ENCODE peak calls at places on chromosomes 4 and X, in five cellular contexts. One of them, this sample, is unnamed.

GRCh38 chrX:119230850-119231249 is 5.2 kb upstream of the PGRMC1 start:
- DNase-seq in heart right ventricle: no peak
- DNase-seq in fibroblast of lung: no peak
- DNase-seq in MM.1S: no peak
- DNase-seq in choroid plexus epithelial cell: no peak
- DNase-seq in this sample: no peak

GRCh38 chrX:106898462-106898861 is 4.7 kb downstream of the RIPPLY1 start:
- DNase-seq in heart right ventricle: no peak
- DNase-seq in fibroblast of lung: peak
- DNase-seq in MM.1S: peak
- DNase-seq in choroid plexus epithelial cell: peak
- DNase-seq in this sample: peak

GRCh38 chr4:40843696-40844095 is 93.9 kb downstream of the NSUN7 start:
- DNase-seq in heart right ventricle: no peak
- DNase-seq in fibroblast of lung: no peak
- DNase-seq in MM.1S: peak
- DNase-seq in choroid plexus epithelial cell: no peak
- DNase-seq in this sample: no peak

GRCh38 chrX:68829594-68830485 is 1.0 kb downstream of the EFNB1 start:
- DNase-seq in heart right ventricle: no peak
- DNase-seq in fibroblast of lung: no peak
- DNase-seq in MM.1S: no peak
- DNase-seq in choroid plexus epithelial cell: peak
- DNase-seq in this sample: peak

GRCh38 chrX:13220916-13221315 is 98.9 kb downstream of the ATXN3L start:
- DNase-seq in heart right ventricle: no peak
- DNase-seq in fibroblast of lung: peak
- DNase-seq in MM.1S: no peak
- DNase-seq in choroid plexus epithelial cell: peak
- DNase-seq in this sample: peak

GRCh38 chr4:76987153-76987562 is 37.6 kb downstream of the SEPTIN11 start:
- DNase-seq in heart right ventricle: peak
- DNase-seq in fibroblast of lung: peak
- DNase-seq in MM.1S: no peak
- DNase-seq in choroid plexus epithelial cell: peak
- DNase-seq in this sample: peak

GRCh38 chrX:38206036-38206435 is 14.6 kb downstream of the SRPX start:
- DNase-seq in heart right ventricle: no peak
- DNase-seq in fibroblast of lung: peak
- DNase-seq in MM.1S: no peak
- DNase-seq in choroid plexus epithelial cell: no peak
- DNase-seq in this sample: peak

GRCh38 chr4:20831746-20832145 is 131.5 kb downstream of the PACRGL start:
- DNase-seq in heart right ventricle: no peak
- DNase-seq in fibroblast of lung: no peak
- DNase-seq in MM.1S: no peak
- DNase-seq in choroid plexus epithelial cell: no peak
- DNase-seq in this sample: peak

GRCh38 chr4:143581331-143581961 is 67.9 kb downstream of the SMARCA5 start:
- DNase-seq in heart right ventricle: no peak
- DNase-seq in fibroblast of lung: no peak
- DNase-seq in MM.1S: no peak
- DNase-seq in choroid plexus epithelial cell: no peak
- DNase-seq in this sample: no peak

GRCh38 chr4:119080721-119081541 is 54.7 kb upstream of the MYOZ2 start:
- DNase-seq in heart right ventricle: no peak
- DNase-seq in fibroblast of lung: no peak
- DNase-seq in MM.1S: no peak
- DNase-seq in choroid plexus epithelial cell: no peak
- DNase-seq in this sample: peak

GRCh38 chr4:168483786-168484185 is 3.5 kb upstream of the DDX60L start:
- DNase-seq in heart right ventricle: no peak
- DNase-seq in fibroblast of lung: no peak
- DNase-seq in MM.1S: no peak
- DNase-seq in choroid plexus epithelial cell: peak
- DNase-seq in this sample: peak

GRCh38 chrX:114615765-114616164 is 31.9 kb downstream of the HTR2C start:
- DNase-seq in heart right ventricle: no peak
- DNase-seq in fibroblast of lung: no peak
- DNase-seq in MM.1S: no peak
- DNase-seq in choroid plexus epithelial cell: no peak
- DNase-seq in this sample: no peak

DNA sequence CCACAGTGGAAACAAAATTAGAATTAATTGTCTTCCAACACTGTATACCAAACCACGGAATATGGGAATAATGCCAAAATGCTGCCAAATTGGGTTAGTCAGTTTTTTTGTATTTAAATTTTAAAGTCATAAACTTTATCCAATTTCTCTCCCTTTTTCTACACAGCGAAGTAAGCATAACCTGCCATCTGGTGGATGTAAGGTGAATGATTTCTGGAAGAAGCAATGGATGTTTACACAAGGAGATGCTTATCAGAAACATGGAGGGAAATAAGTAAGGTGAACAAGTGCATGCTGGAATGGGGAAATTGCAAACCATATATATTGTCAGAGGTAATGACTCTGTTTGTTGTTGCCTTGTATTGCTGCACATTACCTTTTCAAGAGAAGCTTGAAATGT is 691.9 kb downstream of the TECRL start:
- DNase-seq in heart right ventricle: no peak
- DNase-seq in fibroblast of lung: no peak
- DNase-seq in MM.1S: peak
- DNase-seq in choroid plexus epithelial cell: peak
- DNase-seq in this sample: peak
- TF ChIP-seq CTCF in heart right ventricle: no peak
- TF ChIP-seq CTCF in fibroblast of lung: no peak
- TF ChIP-seq CTCF in MM.1S: peak
- TF ChIP-seq CTCF in choroid plexus epithelial cell: no peak
- TF ChIP-seq CTCF in this sample: no peak

DNA sequence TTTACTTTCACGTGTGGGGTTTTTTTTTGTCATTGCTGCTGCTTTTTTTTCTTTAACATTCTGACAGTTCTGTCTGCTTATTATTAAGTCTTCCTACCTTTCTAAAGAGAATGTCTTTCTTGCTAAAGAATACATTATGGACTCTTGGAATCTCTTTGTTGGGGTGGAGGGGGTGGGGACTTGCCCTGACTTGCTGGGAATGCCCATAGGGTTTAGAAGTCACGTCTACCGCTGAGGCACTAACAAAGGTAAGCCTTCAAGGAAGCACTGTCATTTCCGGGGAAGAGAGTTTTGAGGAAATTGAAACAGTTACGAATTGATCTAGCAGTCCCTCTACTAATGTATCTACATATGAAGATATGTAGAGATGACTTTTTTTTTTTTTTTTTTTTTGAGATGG is 19.4 kb downstream of the CD99 start:
- DNase-seq in heart right ventricle: no peak
- DNase-seq in fibroblast of lung: no peak
- DNase-seq in MM.1S: no peak
- DNase-seq in choroid plexus epithelial cell: peak
- DNase-seq in this sample: peak
- H3K4me3 ChIP-seq in heart right ventricle: peak
- H3K4me3 ChIP-seq in fibroblast of lung: no peak
- H3K4me3 ChIP-seq in MM.1S: no peak
- H3K4me3 ChIP-seq in choroid plexus epithelial cell: peak
- H3K4me3 ChIP-seq in this sample: no peak

GRCh38 chrX:131066237-131066636 is 8.1 kb downstream of the ARHGAP36 start:
- DNase-seq in heart right ventricle: no peak
- DNase-seq in fibroblast of lung: no peak
- DNase-seq in MM.1S: no peak
- DNase-seq in choroid plexus epithelial cell: no peak
- DNase-seq in this sample: no peak

GRCh38 chrX:131072871-131073571 is 14.9 kb downstream of the ARHGAP36 start:
- DNase-seq in heart right ventricle: no peak
- DNase-seq in fibroblast of lung: no peak
- DNase-seq in MM.1S: no peak
- DNase-seq in choroid plexus epithelial cell: no peak
- DNase-seq in this sample: no peak

GRCh38 chrX:131067216-131067615 is 9.1 kb downstream of the ARHGAP36 start:
- DNase-seq in heart right ventricle: no peak
- DNase-seq in fibroblast of lung: no peak
- DNase-seq in MM.1S: no peak
- DNase-seq in choroid plexus epithelial cell: no peak
- DNase-seq in this sample: no peak

GRCh38 chrX:131067846-131068745 is 9.9 kb downstream of the ARHGAP36 start:
- DNase-seq in heart right ventricle: no peak
- DNase-seq in fibroblast of lung: no peak
- DNase-seq in MM.1S: no peak
- DNase-seq in choroid plexus epithelial cell: no peak
- DNase-seq in this sample: no peak

GRCh38 chrX:131068945-131069719 is 11.0 kb downstream of the ARHGAP36 start:
- DNase-seq in heart right ventricle: no peak
- DNase-seq in fibroblast of lung: peak
- DNase-seq in MM.1S: no peak
- DNase-seq in choroid plexus epithelial cell: peak
- DNase-seq in this sample: peak
- TF ChIP-seq CTCF in heart right ventricle: no peak
- TF ChIP-seq CTCF in fibroblast of lung: peak
- TF ChIP-seq CTCF in MM.1S: peak
- TF ChIP-seq CTCF in choroid plexus epithelial cell: peak
- TF ChIP-seq CTCF in this sample: peak

GRCh38 chr4:8268211-8268610 is 1.3 kb upstream of the HTRA3 start:
- DNase-seq in heart right ventricle: no peak
- DNase-seq in fibroblast of lung: no peak
- DNase-seq in MM.1S: no peak
- DNase-seq in choroid plexus epithelial cell: no peak
- DNase-seq in this sample: no peak

GRCh38 chr4:8270418-8270771 is 841 bp downstream of the HTRA3 start:
- DNase-seq in heart right ventricle: no peak
- DNase-seq in fibroblast of lung: no peak
- DNase-seq in MM.1S: no peak
- DNase-seq in choroid plexus epithelial cell: no peak
- DNase-seq in this sample: no peak

GRCh38 chr4:8270912-8271815 is 1.6 kb downstream of the HTRA3 start:
- DNase-seq in heart right ventricle: no peak
- DNase-seq in fibroblast of lung: no peak
- DNase-seq in MM.1S: no peak
- DNase-seq in choroid plexus epithelial cell: peak
- DNase-seq in this sample: no peak

GRCh38 chr4:8268901-8269534 is 536 bp upstream of the HTRA3 start:
- DNase-seq in heart right ventricle: no peak
- DNase-seq in fibroblast of lung: no peak
- DNase-seq in MM.1S: no peak
- DNase-seq in choroid plexus epithelial cell: no peak
- DNase-seq in this sample: no peak

DNA sequence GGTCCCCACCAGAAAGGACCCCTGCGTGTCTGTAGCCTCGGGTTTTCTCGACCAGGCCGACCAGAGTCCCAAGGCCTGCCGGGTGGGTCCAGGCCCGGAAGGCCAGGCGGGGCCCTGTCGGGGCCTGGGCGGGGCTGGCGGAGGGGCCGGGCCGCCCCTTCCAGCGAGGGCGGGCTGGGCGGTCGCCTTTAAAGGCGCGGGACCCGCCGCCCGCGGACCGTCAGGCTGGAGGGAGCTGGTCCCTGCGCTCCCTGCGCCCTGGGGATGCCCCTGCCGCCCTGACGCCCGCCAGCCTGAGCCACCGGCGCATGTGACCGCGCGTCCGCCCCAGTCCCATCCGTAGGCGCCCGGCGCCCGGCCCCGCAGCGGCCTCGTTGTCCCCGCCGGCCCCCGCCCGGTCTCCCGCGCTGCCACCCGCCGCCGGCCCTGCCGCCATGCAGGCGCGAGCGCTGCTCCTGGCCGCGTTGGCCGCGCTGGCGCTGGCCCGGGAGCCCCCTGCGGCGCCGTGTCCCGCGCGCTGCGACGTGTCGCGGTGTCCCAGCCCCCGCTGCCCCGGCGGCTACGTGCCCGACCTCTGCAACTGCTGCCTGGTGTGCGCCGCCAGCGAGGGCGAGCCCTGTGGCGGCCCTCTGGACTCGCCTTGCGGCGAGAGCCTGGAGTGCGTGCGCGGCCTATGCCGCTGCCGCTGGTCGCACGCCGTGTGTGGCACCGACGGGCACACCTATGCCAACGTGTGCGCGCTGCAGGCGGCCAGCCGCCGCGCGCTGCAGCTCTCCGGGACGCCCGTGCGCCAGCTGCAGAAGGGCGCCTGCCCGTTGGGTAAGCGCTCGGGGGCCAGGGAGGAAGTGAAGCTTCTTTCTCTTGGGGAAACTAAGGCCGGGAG is at the start of gene HTRA3:
- DNase-seq in heart right ventricle: peak
- DNase-seq in fibroblast of lung: peak
- DNase-seq in MM.1S: no peak
- DNase-seq in choroid plexus epithelial cell: peak
- DNase-seq in this sample: no peak
- H3K4me3 ChIP-seq in heart right ventricle: peak
- H3K4me3 ChIP-seq in fibroblast of lung: no peak
- H3K4me3 ChIP-seq in MM.1S: no peak
- H3K4me3 ChIP-seq in choroid plexus epithelial cell: peak
- H3K4me3 ChIP-seq in this sample: no peak

GRCh38 chr4:55395218-55395528 is 584 bp upstream of the TMEM165 start:
- DNase-seq in heart right ventricle: no peak
- DNase-seq in fibroblast of lung: no peak
- DNase-seq in MM.1S: no peak
- DNase-seq in choroid plexus epithelial cell: no peak
- DNase-seq in this sample: no peak
- TF ChIP-seq CTCF in heart right ventricle: no peak
- TF ChIP-seq CTCF in fibroblast of lung: peak
- TF ChIP-seq CTCF in MM.1S: peak
- TF ChIP-seq CTCF in choroid plexus epithelial cell: no peak
- TF ChIP-seq CTCF in this sample: peak

GRCh38 chrX:153831435-153832150 is 1.2 kb upstream of the PDZD4 start:
- DNase-seq in heart right ventricle: no peak
- DNase-seq in fibroblast of lung: no peak
- DNase-seq in MM.1S: no peak
- DNase-seq in choroid plexus epithelial cell: no peak
- DNase-seq in this sample: no peak
- H3K4me3 ChIP-seq in heart right ventricle: no peak
- H3K4me3 ChIP-seq in fibroblast of lung: no peak
- H3K4me3 ChIP-seq in MM.1S: no peak
- H3K4me3 ChIP-seq in choroid plexus epithelial cell: no peak
- H3K4me3 ChIP-seq in this sample: no peak

GRCh38 chrX:23900220-23900797 is 7.4 kb downstream of the APOO start:
- DNase-seq in heart right ventricle: no peak
- DNase-seq in fibroblast of lung: no peak
- DNase-seq in MM.1S: no peak
- DNase-seq in choroid plexus epithelial cell: no peak
- DNase-seq in this sample: peak

GRCh38 chrX:23901065-23901464 is 6.7 kb downstream of the APOO start:
- DNase-seq in heart right ventricle: no peak
- DNase-seq in fibroblast of lung: peak
- DNase-seq in MM.1S: no peak
- DNase-seq in choroid plexus epithelial cell: peak
- DNase-seq in this sample: peak

GRCh38 chrX:23904096-23904495 is 3.6 kb downstream of the APOO start:
- DNase-seq in heart right ventricle: no peak
- DNase-seq in fibroblast of lung: no peak
- DNase-seq in MM.1S: no peak
- DNase-seq in choroid plexus epithelial cell: peak
- DNase-seq in this sample: peak

GRCh38 chrX:23902419-23902818 is 5.3 kb downstream of the APOO start:
- DNase-seq in heart right ventricle: peak
- DNase-seq in fibroblast of lung: peak
- DNase-seq in MM.1S: peak
- DNase-seq in choroid plexus epithelial cell: peak
- DNase-seq in this sample: peak

DNA sequence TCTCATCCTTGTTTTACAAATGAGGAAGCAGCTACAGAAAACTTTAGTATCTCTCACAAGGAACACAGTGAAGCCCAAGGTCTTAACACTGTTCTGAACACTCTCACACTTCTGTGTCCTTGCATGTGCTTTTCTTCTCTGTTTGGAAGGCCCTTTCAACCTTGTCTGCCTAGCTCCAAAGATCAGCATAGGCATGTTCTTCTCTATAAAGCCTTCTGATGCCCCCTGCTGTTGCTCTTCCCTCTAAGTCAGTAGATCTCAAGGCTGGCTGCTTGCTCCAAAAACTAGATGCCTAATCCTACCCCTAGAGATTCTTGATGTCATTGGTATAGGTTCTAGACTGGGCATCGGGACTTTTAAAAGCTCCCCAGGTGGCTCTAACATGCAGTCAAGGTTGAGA is 5.9 kb downstream of the APOO start:
- DNase-seq in heart right ventricle: peak
- DNase-seq in fibroblast of lung: peak
- DNase-seq in MM.1S: peak
- DNase-seq in choroid plexus epithelial cell: peak
- DNase-seq in this sample: peak
- TF ChIP-seq CTCF in heart right ventricle: peak
- TF ChIP-seq CTCF in fibroblast of lung: peak
- TF ChIP-seq CTCF in MM.1S: peak
- TF ChIP-seq CTCF in choroid plexus epithelial cell: peak
- TF ChIP-seq CTCF in this sample: peak